ENCODE peak calls at places on chromosome 21, in eight cellular contexts. D, T, F, P, A, H, J and K are unnamed samples.

GRCh38 chr21:27149034-27149433 is 182.1 kb upstream of the ADAMTS5 start:
- DNase-seq in H (no peak), J (no peak), D (no peak), P (no peak), F (no peak), T (peak; percentile 80), A (no peak), K (peak; percentile 20)

GRCh38 chr21:42861311-42862122 is 17.8 kb downstream of the WDR4 start:
- DNase-seq in T (no peak), A (no peak), D (no peak), J (no peak), H (no peak), F (no peak), P (no peak), K (no peak)

GRCh38 chr21:28150021-28150420 is 842.7 kb downstream of the LTN1 start:
- DNase-seq in D (no peak), T (no peak), P (no peak), F (no peak), A (no peak), J (no peak), H (no peak), K (no peak)

GRCh38 chr21:26844258-26845065 is 747 bp downstream of the ADAMTS1 start:
- DNase-seq in D (peak; percentile 74), J (no peak), H (no peak), P (peak; percentile 76), A (no peak), T (peak; percentile 34), F (no peak), K (peak; percentile 53)

GRCh38 chr21:42850866-42851391 is 28.4 kb downstream of the WDR4 start:
- DNase-seq in J (peak; percentile 15), T (no peak), F (no peak), D (peak; percentile 72), P (no peak), A (peak; percentile 41), H (no peak), K (peak; percentile 24)

GRCh38 chr21:31781737-31782136 is 49.8 kb upstream of the SCAF4 start:
- DNase-seq in P (peak; percentile 51), T (peak; percentile 63), F (peak; percentile 37), D (no peak), A (no peak), J (peak; percentile 7), H (no peak), K (peak; percentile 45)

GRCh38 chr21:43815107-43815742 is 25.8 kb downstream of the RRP1 start:
- DNase-seq in J (no peak), F (no peak), H (no peak), T (no peak), A (no peak), P (no peak), D (no peak), K (no peak)

GRCh38 chr21:21007606-21008005 is 9.4 kb downstream of the NCAM2 start:
- DNase-seq in P (no peak), T (peak; percentile 55), D (no peak), A (no peak), F (no peak), H (no peak), J (peak; percentile 7), K (no peak)

GRCh38 chr21:46554431-46555224 is 50.3 kb downstream of the S100B start:
- DNase-seq in D (no peak), P (no peak), J (no peak), H (no peak), T (no peak), A (no peak), F (no peak), K (no peak)

GRCh38 chr21:28776251-28776650 is 216.4 kb downstream of the LTN1 start:
- DNase-seq in P (no peak), H (no peak), A (no peak), J (no peak), D (no peak), T (peak; percentile 92), F (no peak), K (peak; percentile 65)

GRCh38 chr21:17352937-17353655 is 159.7 kb upstream of the CXADR start:
- DNase-seq in T (no peak), A (no peak), F (no peak), P (no peak), D (no peak), H (no peak), J (no peak), K (no peak)

GRCh38 chr21:28641731-28642130 is 350.9 kb downstream of the LTN1 start:
- DNase-seq in D (no peak), P (no peak), F (no peak), J (peak; percentile 19), T (no peak), A (no peak), H (no peak), K (no peak)

GRCh38 chr21:16460936-16461335 is 731.2 kb downstream of the USP25 start:
- DNase-seq in A (no peak), P (no peak), T (no peak), F (no peak), H (no peak), J (no peak), D (no peak), K (no peak)

GRCh38 chr21:31730687-31731111 is 1.2 kb downstream of the SCAF4 start:
- DNase-seq in H (no peak), F (no peak), J (no peak), T (peak; percentile 40), P (peak; percentile 16), D (no peak), A (peak; percentile 13), K (peak; percentile 42)

GRCh38 chr21:17438642-17439041 is 74.2 kb upstream of the CXADR start:
- DNase-seq in F (no peak), D (no peak), T (no peak), A (no peak), P (no peak), H (no peak), J (no peak), K (no peak)

GRCh38 chr21:43916691-43917514 is 51.9 kb downstream of the AGPAT3 start:
- DNase-seq in F (no peak), T (no peak), D (peak; percentile 65), P (no peak), J (peak; percentile 34), H (no peak), A (peak; percentile 85), K (no peak)

GRCh38 chr21:31977816-31978215 is 105.0 kb downstream of the HUNK start:
- DNase-seq in P (no peak), J (no peak), A (no peak), T (no peak), F (no peak), D (no peak), H (no peak), K (no peak)

DNA sequence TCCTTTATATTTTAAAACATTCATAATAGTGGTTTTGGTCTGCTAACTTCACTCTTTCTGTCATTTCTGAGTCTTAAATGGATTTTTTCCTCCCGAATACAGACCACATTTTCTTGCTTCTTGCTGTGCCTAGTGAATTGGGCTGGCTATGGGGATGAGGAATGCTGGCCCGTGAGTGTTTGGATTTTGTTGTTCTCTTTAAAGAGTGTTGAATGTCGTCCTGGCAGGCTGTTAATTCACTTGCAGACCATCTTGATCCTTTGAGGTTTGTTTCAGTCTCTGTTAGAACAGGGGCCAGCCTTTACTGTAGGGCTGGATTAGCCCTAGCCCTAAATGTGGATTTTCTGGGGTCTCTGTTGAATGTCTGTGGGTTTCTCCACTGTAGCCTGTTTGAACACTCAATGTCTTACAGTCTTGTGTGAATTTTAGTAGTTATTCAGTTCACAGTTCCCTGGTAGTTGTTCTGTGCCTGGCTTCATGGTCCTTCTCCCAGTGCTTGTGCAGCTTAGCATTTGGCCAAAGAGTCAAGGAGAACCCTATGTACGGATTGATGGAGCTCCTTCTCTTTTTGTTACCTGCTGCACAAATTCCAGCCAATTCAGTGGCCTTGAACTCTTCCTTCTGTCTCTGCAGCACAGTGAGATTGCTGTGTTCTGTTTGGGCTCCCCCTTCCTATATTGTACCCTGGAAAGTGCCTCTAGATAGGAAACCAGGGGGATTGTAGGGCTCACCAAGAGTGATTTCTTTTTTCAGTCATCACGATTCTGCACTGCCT is 95.7 kb downstream of the DYRK1A start:
- DNase-seq in A (no peak), H (no peak), F (no peak), T (no peak), D (no peak), J (no peak), P (no peak), K (no peak)
- H3K4me3 ChIP-seq in A (no peak overlapping the region), H (no peak overlapping the region), F (no peak overlapping the region), T (no peak overlapping the region), D (no peak overlapping the region), J (no peak overlapping the region), P (no peak overlapping the region), K (no peak overlapping the region)

DNA sequence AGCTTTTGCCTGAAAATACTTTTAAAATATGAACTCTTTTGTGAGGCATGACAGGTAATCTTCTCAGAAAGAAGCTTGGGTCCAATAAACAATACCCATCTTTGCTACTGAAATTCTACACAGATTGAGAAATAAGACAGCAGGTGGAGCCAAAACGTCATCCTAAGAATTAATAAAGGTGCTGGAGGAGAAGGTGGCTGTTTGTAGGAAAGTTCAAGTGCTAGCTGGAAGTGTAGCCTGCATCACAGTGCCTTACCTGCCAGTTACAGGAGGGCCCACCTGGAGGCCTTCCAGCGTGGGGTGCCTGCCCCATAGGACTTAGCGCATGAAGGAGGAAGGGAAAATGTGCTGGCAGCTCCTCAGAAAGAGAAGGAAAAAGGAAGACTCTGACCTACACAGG is 93.7 kb downstream of the TTC3 start:
- DNase-seq in A (peak; percentile 50), F (no peak), P (no peak), D (no peak), J (no peak), H (no peak), T (peak; percentile 15), K (peak; percentile 28)
- TF ChIP-seq CTCF in A (no peak), F (peak; percentile 3), P (peak; percentile 22), D (peak; percentile 8), J (peak; percentile 16), H (no peak), T (no peak), K (no peak)

DNA sequence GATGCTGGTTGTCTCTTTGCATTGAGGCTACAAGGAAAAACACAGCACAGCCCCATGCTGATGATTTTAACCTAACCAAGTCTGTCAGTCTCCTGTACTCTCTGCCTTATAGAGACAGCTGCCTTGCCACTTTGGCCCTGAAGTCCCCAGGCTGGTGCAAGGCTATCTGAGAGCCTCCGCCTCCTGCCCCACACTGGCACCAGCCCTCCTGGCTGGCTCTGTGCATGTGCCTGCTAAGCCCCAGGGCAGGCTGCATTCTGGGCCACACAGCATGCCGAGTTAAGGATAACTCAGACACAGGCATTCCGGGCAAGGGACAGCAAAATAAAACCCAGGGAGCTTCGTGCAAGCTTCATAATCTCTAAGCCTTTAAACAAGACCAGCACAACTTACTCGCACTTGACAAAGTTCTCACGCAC is 910 bp downstream of the RUNX1 start:
- DNase-seq in A (no peak), J (peak; percentile 21), T (no peak), F (peak; percentile 5), D (peak; percentile 74), H (no peak), P (no peak), K (no peak)
- H3K4me3 ChIP-seq in A (peak overlapping the region; percentile 18), J (peak overlapping the region; percentile 13), T (peak overlapping the region; percentile 56), F (peak overlapping the region; percentile 37), D (peak overlapping the region; percentile 49), H (no peak overlapping the region), P (peak overlapping the region; percentile 52), K (peak overlapping the region; percentile 43)

GRCh38 chr21:38699048-38699447 is 106.7 kb upstream of the ETS2 start:
- DNase-seq in P (no peak), T (no peak), A (no peak), H (no peak), J (no peak), F (no peak), D (no peak), K (no peak)

GRCh38 chr21:38702196-38702595 is 103.5 kb upstream of the ETS2 start:
- DNase-seq in D (no peak), J (no peak), H (no peak), F (no peak), A (no peak), T (no peak), P (peak; percentile 11), K (no peak)

GRCh38 chr21:38691626-38692025 is 114.1 kb upstream of the ETS2 start:
- DNase-seq in D (no peak), T (peak; percentile 79), J (no peak), P (no peak), H (no peak), F (no peak), A (no peak), K (no peak)

GRCh38 chr21:38696617-38697016 is 109.1 kb upstream of the ETS2 start:
- DNase-seq in P (no peak), D (no peak), A (no peak), T (no peak), J (no peak), F (no peak), H (no peak), K (no peak)
- TF ChIP-seq CTCF in P (no peak), D (no peak), A (no peak), T (no peak), J (no peak), F (no peak), H (no peak), K (no peak)